ENCODE peak calls at places on chromosomes 6 and 20, in five cellular contexts. One of them, this sample, is unnamed.

GRCh38 chr6:53671111-53671510 is 5.6 kb upstream of the KLHL31 start:
- DNase-seq in HEK293T: no peak
- DNase-seq in activated T-helper 2 cell treated with anti-CD3 and anti-CD28 coated beads, Interferon-gamma antibody, Interleukin-2, Interleukin-4, amounts not matched to agents 10 μg/mL and 5 μg/mL and 100 μg/mL, durations not matched to agents 14 hours and 24 hours and 36 hours: no peak
- DNase-seq in EL: peak; percentile 40
- DNase-seq in OCI-M1: no peak
- DNase-seq in this sample: no peak

GRCh38 chr6:87139236-87139635 is 16.1 kb upstream of the ZNF292 start:
- DNase-seq in HEK293T: peak; percentile 56
- DNase-seq in activated T-helper 2 cell treated with anti-CD3 and anti-CD28 coated beads, Interferon-gamma antibody, Interleukin-2, Interleukin-4, amounts not matched to agents 10 μg/mL and 5 μg/mL and 100 μg/mL, durations not matched to agents 14 hours and 24 hours and 36 hours: no peak
- DNase-seq in EL: peak; percentile 61
- DNase-seq in OCI-M1: peak; percentile 70
- DNase-seq in this sample: peak; percentile 38

GRCh38 chr6:90008908-90009501 is 114.7 kb downstream of the GJA10 start:
- DNase-seq in HEK293T: no peak
- DNase-seq in activated T-helper 2 cell treated with anti-CD3 and anti-CD28 coated beads, Interferon-gamma antibody, Interleukin-2, Interleukin-4, amounts not matched to agents 10 μg/mL and 5 μg/mL and 100 μg/mL, durations not matched to agents 14 hours and 24 hours and 36 hours: no peak
- DNase-seq in EL: peak; percentile 31
- DNase-seq in OCI-M1: no peak
- DNase-seq in this sample: no peak

GRCh38 chr6:155434117-155434516 is 21.5 kb downstream of the NOX3 start:
- DNase-seq in HEK293T: no peak
- DNase-seq in activated T-helper 2 cell treated with anti-CD3 and anti-CD28 coated beads, Interferon-gamma antibody, Interleukin-2, Interleukin-4, amounts not matched to agents 10 μg/mL and 5 μg/mL and 100 μg/mL, durations not matched to agents 14 hours and 24 hours and 36 hours: no peak
- DNase-seq in EL: no peak
- DNase-seq in OCI-M1: no peak
- DNase-seq in this sample: no peak

GRCh38 chr6:57190140-57190539 is 18.0 kb downstream of the BAG2 start:
- DNase-seq in HEK293T: no peak
- DNase-seq in activated T-helper 2 cell treated with anti-CD3 and anti-CD28 coated beads, Interferon-gamma antibody, Interleukin-2, Interleukin-4, amounts not matched to agents 10 μg/mL and 5 μg/mL and 100 μg/mL, durations not matched to agents 14 hours and 24 hours and 36 hours: no peak
- DNase-seq in EL: peak; percentile 34
- DNase-seq in OCI-M1: peak; percentile 59
- DNase-seq in this sample: no peak

GRCh38 chr20:43840382-43841070 is 74.1 kb upstream of the TOX2 start:
- DNase-seq in HEK293T: peak; percentile 62
- DNase-seq in activated T-helper 2 cell treated with anti-CD3 and anti-CD28 coated beads, Interferon-gamma antibody, Interleukin-2, Interleukin-4, amounts not matched to agents 10 μg/mL and 5 μg/mL and 100 μg/mL, durations not matched to agents 14 hours and 24 hours and 36 hours: peak; percentile 26
- DNase-seq in EL: peak; percentile 38
- DNase-seq in OCI-M1: peak; percentile 52
- DNase-seq in this sample: peak; percentile 55

GRCh38 chr20:42063176-42063575 is 445.0 kb upstream of the CHD6 start:
- DNase-seq in HEK293T: no peak
- DNase-seq in activated T-helper 2 cell treated with anti-CD3 and anti-CD28 coated beads, Interferon-gamma antibody, Interleukin-2, Interleukin-4, amounts not matched to agents 10 μg/mL and 5 μg/mL and 100 μg/mL, durations not matched to agents 14 hours and 24 hours and 36 hours: no peak
- DNase-seq in EL: no peak
- DNase-seq in OCI-M1: no peak
- DNase-seq in this sample: no peak

GRCh38 chr6:71309666-71310065 is 21.1 kb downstream of the OGFRL1 start:
- DNase-seq in HEK293T: no peak
- DNase-seq in activated T-helper 2 cell treated with anti-CD3 and anti-CD28 coated beads, Interferon-gamma antibody, Interleukin-2, Interleukin-4, amounts not matched to agents 10 μg/mL and 5 μg/mL and 100 μg/mL, durations not matched to agents 14 hours and 24 hours and 36 hours: no peak
- DNase-seq in EL: no peak
- DNase-seq in OCI-M1: no peak
- DNase-seq in this sample: no peak

GRCh38 chr20:47099749-47100515 is 205.3 kb downstream of the EYA2 start:
- DNase-seq in HEK293T: no peak
- DNase-seq in activated T-helper 2 cell treated with anti-CD3 and anti-CD28 coated beads, Interferon-gamma antibody, Interleukin-2, Interleukin-4, amounts not matched to agents 10 μg/mL and 5 μg/mL and 100 μg/mL, durations not matched to agents 14 hours and 24 hours and 36 hours: no peak
- DNase-seq in EL: no peak
- DNase-seq in OCI-M1: no peak
- DNase-seq in this sample: no peak

GRCh38 chr6:5059036-5059896 is 25.9 kb upstream of the PPP1R3G start:
- DNase-seq in HEK293T: no peak
- DNase-seq in activated T-helper 2 cell treated with anti-CD3 and anti-CD28 coated beads, Interferon-gamma antibody, Interleukin-2, Interleukin-4, amounts not matched to agents 10 μg/mL and 5 μg/mL and 100 μg/mL, durations not matched to agents 14 hours and 24 hours and 36 hours: no peak
- DNase-seq in EL: no peak
- DNase-seq in OCI-M1: no peak
- DNase-seq in this sample: no peak

GRCh38 chr6:74409447-74409846 is 713.4 kb downstream of the CD109 start:
- DNase-seq in HEK293T: no peak
- DNase-seq in activated T-helper 2 cell treated with anti-CD3 and anti-CD28 coated beads, Interferon-gamma antibody, Interleukin-2, Interleukin-4, amounts not matched to agents 10 μg/mL and 5 μg/mL and 100 μg/mL, durations not matched to agents 14 hours and 24 hours and 36 hours: no peak
- DNase-seq in EL: peak; percentile 64
- DNase-seq in OCI-M1: peak; percentile 32
- DNase-seq in this sample: no peak

GRCh38 chr6:163860194-163861081 is 445.9 kb downstream of the QKI start:
- DNase-seq in HEK293T: no peak
- DNase-seq in activated T-helper 2 cell treated with anti-CD3 and anti-CD28 coated beads, Interferon-gamma antibody, Interleukin-2, Interleukin-4, amounts not matched to agents 10 μg/mL and 5 μg/mL and 100 μg/mL, durations not matched to agents 14 hours and 24 hours and 36 hours: no peak
- DNase-seq in EL: peak; percentile 81
- DNase-seq in OCI-M1: peak; percentile 82
- DNase-seq in this sample: no peak

GRCh38 chr6:117079946-117080345 is 185.4 kb upstream of the VGLL2 start:
- DNase-seq in HEK293T: no peak
- DNase-seq in activated T-helper 2 cell treated with anti-CD3 and anti-CD28 coated beads, Interferon-gamma antibody, Interleukin-2, Interleukin-4, amounts not matched to agents 10 μg/mL and 5 μg/mL and 100 μg/mL, durations not matched to agents 14 hours and 24 hours and 36 hours: no peak
- DNase-seq in EL: no peak
- DNase-seq in OCI-M1: no peak
- DNase-seq in this sample: no peak

GRCh38 chr6:7236312-7237209 is 76.4 kb downstream of the SSR1 start:
- DNase-seq in HEK293T: no peak
- DNase-seq in activated T-helper 2 cell treated with anti-CD3 and anti-CD28 coated beads, Interferon-gamma antibody, Interleukin-2, Interleukin-4, amounts not matched to agents 10 μg/mL and 5 μg/mL and 100 μg/mL, durations not matched to agents 14 hours and 24 hours and 36 hours: no peak
- DNase-seq in EL: no peak
- DNase-seq in OCI-M1: no peak
- DNase-seq in this sample: no peak

GRCh38 chr6:6218246-6219085 is 102.0 kb downstream of the F13A1 start:
- DNase-seq in HEK293T: no peak
- DNase-seq in activated T-helper 2 cell treated with anti-CD3 and anti-CD28 coated beads, Interferon-gamma antibody, Interleukin-2, Interleukin-4, amounts not matched to agents 10 μg/mL and 5 μg/mL and 100 μg/mL, durations not matched to agents 14 hours and 24 hours and 36 hours: no peak
- DNase-seq in EL: peak; percentile 1
- DNase-seq in OCI-M1: peak; percentile 3
- DNase-seq in this sample: no peak